ENCODE peak calls at places on chromosomes 13 and 19, in five cellular contexts. E is PC-9, K is GM23338, M is OCI-LY7, I is SK-N-SH. W is an unnamed sample.

GRCh38 chr19:39408392-39409206 is 2.0 kb downstream of the ZFP36 start:
- DNase-seq in M (no peak), K (no peak), I (no peak), E (peak; percentile 49), W (peak; percentile 68)

GRCh38 chr13:30923423-30923822 is 9.0 kb upstream of the TEX26 start:
- DNase-seq in E (no peak), M (no peak), I (no peak), K (no peak), W (no peak)

GRCh38 chr13:31264146-31264545 is 64.4 kb downstream of the B3GLCT start:
- DNase-seq in E (no peak), K (no peak), M (no peak), I (no peak), W (no peak)

GRCh38 chr13:110062077-110062776 is 244.7 kb downstream of the COL4A1 start:
- DNase-seq in I (no peak), M (no peak), K (no peak), E (peak; percentile 51), W (peak; percentile 59)

GRCh38 chr13:36297600-36298338 is at the start of gene CCDC169:
- DNase-seq in E (peak; percentile 64), K (peak; percentile 96), I (peak; percentile 73), M (no peak), W (peak; percentile 83)

GRCh38 chr19:8180018-8180417 is 29.2 kb upstream of the CERS4 start:
- DNase-seq in K (no peak), M (no peak), I (no peak), E (no peak), W (no peak)

GRCh38 chr13:90683711-90684131 is 663.8 kb upstream of the MIR17HG start:
- DNase-seq in M (no peak), K (no peak), I (no peak), E (no peak), W (no peak)

GRCh38 chr19:49151339-49152217 is 3.6 kb downstream of the HRC start:
- DNase-seq in I (peak; percentile 79), E (peak; percentile 88), K (peak; percentile 100), M (peak; percentile 76), W (peak; percentile 72)

GRCh38 chr19:46529622-46530451 is 34.2 kb upstream of the PNMA8B start:
- DNase-seq in I (peak; percentile 81), K (peak; percentile 78), E (peak; percentile 42), M (peak; percentile 65), W (peak; percentile 78)

DNA sequence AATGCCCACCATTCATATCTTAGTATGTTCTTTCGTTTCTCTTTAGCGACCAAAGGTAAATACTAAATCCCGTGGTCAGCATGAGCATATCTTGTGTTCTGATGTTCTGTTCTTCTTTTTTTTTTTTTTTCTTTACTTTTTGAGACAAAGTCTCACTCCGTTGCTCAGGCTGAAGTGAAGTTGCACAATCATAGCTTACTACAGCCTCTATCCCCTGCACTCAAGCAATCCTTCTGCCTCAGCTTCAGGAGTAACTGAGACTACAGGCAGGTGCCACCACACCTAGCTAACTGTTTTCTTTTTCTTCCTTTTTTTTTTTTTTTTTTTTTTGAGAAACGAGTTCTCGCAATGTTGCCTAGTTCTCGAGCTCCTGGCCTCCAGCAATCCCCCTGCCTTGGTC is 60.9 kb upstream of the ATP12A start:
- DNase-seq in K (no peak), M (peak; percentile 15), E (no peak), I (no peak), W (no peak)
- H3K9me2 ChIP-seq in K (no peaks in the 10 kb centered on the region), M (no peaks in the 10 kb centered on the region), E (no peaks in the 10 kb centered on the region), I (no peaks in the 10 kb centered on the region), W (no peaks in the 10 kb centered on the region)

GRCh38 chr19:34503546-34504272 is 22.2 kb downstream of the WTIP start:
- DNase-seq in K (no peak), E (no peak), I (peak; percentile 14), M (no peak), W (no peak)
- H3K9me2 ChIP-seq in K (no peaks in the 10 kb centered on the region), E (no peaks in the 10 kb centered on the region), I (no peaks in the 10 kb centered on the region), M (no peaks in the 10 kb centered on the region), W (no peaks in the 10 kb centered on the region)

GRCh38 chr13:94333131-94333820 is 146.2 kb downstream of the DCT start:
- DNase-seq in I (no peak), K (no peak), M (no peak), E (no peak), W (no peak)
- H3K9me2 ChIP-seq in I (no peaks in the 10 kb centered on the region), K (no peaks in the 10 kb centered on the region), M (no peaks in the 10 kb centered on the region), E (no peaks in the 10 kb centered on the region), W (no peaks in the 10 kb centered on the region)

GRCh38 chr19:28404462-28404861 is 808.5 kb downstream of the UQCRFS1 start:
- DNase-seq in K (no peak), I (no peak), E (no peak), M (no peak), W (no peak)
- H3K9me2 ChIP-seq in K (peaks cover 6% of the 10 kb centered on the region), I (no peaks in the 10 kb centered on the region), E (no peaks in the 10 kb centered on the region), M (no peaks in the 10 kb centered on the region), W (no peaks in the 10 kb centered on the region)